ENCODE peak calls at places on chromosomes 7 and 10, in six cellular contexts. W is activated gamma-delta T cell treated with Interleukin-2 at 50 U/mL for 16 hours, P is retinal pigment epithelial cell, J is HT1080, T is SHP77 treated with DMSO at 0.1 percent for 48 hours, S is caudate nucleus. D is an unnamed sample.

GRCh38 chr7:106875508-106875907 is 10.4 kb downstream of the PIK3CG start:
- DNase-seq in W (no peak), P (no peak), J (no peak), T (no peak), S (no peak), D (no peak)

GRCh38 chr10:47024046-47024322 is 112.8 kb downstream of the PTPN20 start:
- DNase-seq in W (no peak), P (no peak), J (no peak), T (no peak), S (no peak), D (no peak)

GRCh38 chr7:19327011-19327410 is 181.8 kb upstream of the FERD3L start:
- DNase-seq in W (no peak), P (peak; percentile 16), J (no peak), T (no peak), S (no peak), D (no peak)

GRCh38 chr10:37488792-37489657 is 363.6 kb downstream of the ANKRD30A start:
- DNase-seq in W (no peak), P (no peak), J (peak; percentile 96), T (no peak), S (no peak), D (no peak)

GRCh38 chr10:33617381-33617780 is 282.9 kb upstream of the NRP1 start:
- DNase-seq in W (no peak), P (peak; percentile 30), J (no peak), T (no peak), S (no peak), D (no peak)

GRCh38 chr7:159034988-159035387 is 109.7 kb downstream of the VIPR2 start:
- DNase-seq in W (no peak), P (no peak), J (no peak), T (no peak), S (no peak), D (no peak)

GRCh38 chr7:157009170-157009777 is 1.2 kb downstream of the MNX1 start:
- DNase-seq in W (no peak), P (no peak), J (no peak), T (no peak), S (no peak), D (no peak)

GRCh38 chr10:46546591-46547330 is 9.7 kb downstream of the GPRIN2 start:
- DNase-seq in W (peak; percentile 3), P (no peak), J (no peak), T (no peak), S (no peak), D (no peak)

GRCh38 chr7:134954197-134955082 is 31.9 kb upstream of the AGBL3 start:
- DNase-seq in W (no peak), P (no peak), J (peak; percentile 8), T (peak; percentile 30), S (no peak), D (no peak)

GRCh38 chr10:86366902-86367338 is 325 bp upstream of the GRID1 start:
- DNase-seq in W (no peak), P (no peak), J (no peak), T (no peak), S (no peak), D (no peak)

GRCh38 chr10:47253651-47254375 is 46.2 kb upstream of the GDF10 start:
- DNase-seq in W (no peak), P (no peak), J (peak; percentile 67), T (no peak), S (no peak), D (no peak)

GRCh38 chr10:17025444-17026295 is 103.9 kb downstream of the CUBN start:
- DNase-seq in W (peak; percentile 30), P (peak; percentile 87), J (peak; percentile 98), T (no peak), S (peak; percentile 24), D (peak; percentile 77)

GRCh38 chr10:3723706-3724225 is 61.2 kb downstream of the KLF6 start:
- DNase-seq in W (no peak), P (no peak), J (no peak), T (no peak), S (no peak), D (no peak)

GRCh38 chr10:100997364-100998182 is 2.0 kb upstream of the LZTS2 start:
- DNase-seq in W (peak; percentile 62), P (no peak), J (peak; percentile 77), T (no peak), S (peak; percentile 80), D (no peak)

GRCh38 chr7:23476286-23477169 is 6.2 kb upstream of the IGF2BP3 start:
- DNase-seq in W (no peak), P (no peak), J (no peak), T (no peak), S (no peak), D (no peak)

GRCh38 chr7:54111850-54112249 is 430.3 kb upstream of the VSTM2A start:
- DNase-seq in W (no peak), P (no peak), J (no peak), T (no peak), S (no peak), D (no peak)

GRCh38 chr7:110775046-110775445 is 315.9 kb upstream of the LRRN3 start:
- DNase-seq in W (no peak), P (peak; percentile 23), J (no peak), T (no peak), S (no peak), D (no peak)

GRCh38 chr7:21450076-21450475 is 22.2 kb downstream of the SP4 start:
- DNase-seq in W (no peak), P (no peak), J (no peak), T (no peak), S (no peak), D (no peak)

GRCh38 chr10:103795634-103796265 is 59.6 kb downstream of the SH3PXD2A start:
- DNase-seq in W (no peak), P (no peak), J (no peak), T (no peak), S (no peak), D (no peak)

GRCh38 chr10:79346388-79347225 is 662 bp upstream of the PPIF start:
- DNase-seq in W (no peak), P (no peak), J (no peak), T (no peak), S (no peak), D (no peak)